ENCODE peak calls at places on chromosomes 5 and 9, in five cellular contexts. G is ureter, D is sciatic nerve, V is hippocampal formation, F is HepG2. J is an unnamed sample.

GRCh38 chr5:32541241-32541640 is 44.1 kb upstream of the SUB1 start:
- DNase-seq in G (no peak), D (no peak), V (no peak), F (peak; percentile 55), J (no peak)

GRCh38 chr9:105150991-105151685 is 93.3 kb upstream of the SLC44A1 start:
- DNase-seq in G (no peak), D (no peak), V (no peak), F (no peak), J (no peak)

GRCh38 chr9:6924988-6925563 is 167.3 kb downstream of the KDM4C start:
- DNase-seq in G (no peak), D (no peak), V (peak; percentile 44), F (peak; percentile 45), J (no peak)

GRCh38 chr9:137423810-137424291 is 658 bp downstream of the NOXA1 start:
- DNase-seq in G (peak; percentile 63), D (no peak), V (no peak), F (no peak), J (no peak)

GRCh38 chr5:139696894-139697658 is 48.9 kb downstream of the CXXC5 start:
- DNase-seq in G (peak; percentile 88), D (peak; percentile 89), V (no peak), F (peak; percentile 70), J (peak; percentile 88)

GRCh38 chr9:35114921-35115341 is 731 bp downstream of the ATOSB start:
- DNase-seq in G (peak; percentile 71), D (peak; percentile 79), V (peak; percentile 17), F (no peak), J (peak; percentile 87)

GRCh38 chr9:97923529-97924108 is 1.3 kb upstream of the TRMO start:
- DNase-seq in G (peak; percentile 77), D (peak; percentile 85), V (peak; percentile 88), F (peak; percentile 78), J (no peak)

GRCh38 chr5:66724740-66725139 is 128.5 kb downstream of the MAST4 start:
- DNase-seq in G (no peak), D (no peak), V (no peak), F (no peak), J (no peak)

J was measured in coronary artery.